ENCODE peak calls at places on chromosomes 3 and 15, in four cellular contexts. I is A549, E is K562, S is GM12878. Z is an unnamed sample.

GRCh38 chr15:58587481-58587880 is 155.7 kb downstream of the LIPC start:
- DNase-seq in I (no peak), E (no peak), S (no peak), Z (peak)

GRCh38 chr15:99955181-99955525 is 221.9 kb upstream of the LYSMD4 start:
- DNase-seq in I (no peak), E (no peak), S (no peak), Z (no peak)

GRCh38 chr15:40932146-40932545 is 3.0 kb downstream of the DLL4 start:
- DNase-seq in I (no peak), E (no peak), S (no peak), Z (no peak)

GRCh38 chr3:64163755-64164148 is 61.5 kb downstream of the PRICKLE2 start:
- DNase-seq in I (no peak), E (no peak), S (peak), Z (peak)

GRCh38 chr15:27358751-27359434 is 387.9 kb downstream of the GABRG3 start:
- DNase-seq in I (no peak), E (peak), S (no peak), Z (no peak)

GRCh38 chr3:180698760-180699270 is 19.5 kb upstream of the CCDC39 start:
- DNase-seq in I (no peak), E (no peak), S (no peak), Z (no peak)

GRCh38 chr15:77628010-77628409 is 4.7 kb downstream of the LINGO1 start:
- DNase-seq in I (no peak), E (no peak), S (no peak), Z (no peak)

GRCh38 chr3:126525853-126526667 is 2.1 kb downstream of the CHST13 start:
- DNase-seq in I (no peak), E (no peak), S (no peak), Z (no peak)

GRCh38 chr3:53264718-53265117 is 8.9 kb upstream of the TKT start:
- DNase-seq in I (no peak), E (no peak), S (no peak), Z (no peak)

GRCh38 chr3:94115482-94115881 is 52.6 kb downstream of the NSUN3 start:
- DNase-seq in I (no peak), E (no peak), S (no peak), Z (peak)

GRCh38 chr3:187974857-187975257 is 179.1 kb upstream of the LPP start:
- DNase-seq in I (no peak), E (no peak), S (no peak), Z (no peak)

GRCh38 chr15:62287066-62287857 is 122.2 kb upstream of the C2CD4B start:
- DNase-seq in I (no peak), E (no peak), S (no peak), Z (peak)

GRCh38 chr3:100912976-100913375 is 80.2 kb downstream of the ABI3BP start:
- DNase-seq in I (no peak), E (no peak), S (no peak), Z (no peak)

GRCh38 chr3:183385698-183386590 is 42.5 kb downstream of the MCF2L2 start:
- DNase-seq in I (peak), E (peak), S (no peak), Z (peak)

GRCh38 chr3:184620101-184620798 is 58.7 kb downstream of the EPHB3 start:
- DNase-seq in I (no peak), E (no peak), S (no peak), Z (peak)

GRCh38 chr3:42114130-42114529 is 23.0 kb downstream of the TRAK1 start:
- DNase-seq in I (no peak), E (no peak), S (no peak), Z (no peak)

GRCh38 chr15:77527164-77527778 is 105.4 kb downstream of the LINGO1 start:
- DNase-seq in I (no peak), E (peak), S (no peak), Z (peak)

GRCh38 chr3:56590814-56591213 is 33.8 kb downstream of the CCDC66 start:
- DNase-seq in I (no peak), E (no peak), S (no peak), Z (peak)

GRCh38 chr3:147493666-147494065 is 84.5 kb downstream of the ZIC1 start:
- DNase-seq in I (no peak), E (no peak), S (no peak), Z (no peak)

GRCh38 chr3:108552267-108553159 is 36.7 kb downstream of the CIP2A start:
- DNase-seq in I (peak), E (no peak), S (no peak), Z (peak)

GRCh38 chr3:71226565-71227281 is 356.8 kb downstream of the FOXP1 start:
- DNase-seq in I (no peak), E (peak), S (peak), Z (peak)

GRCh38 chr3:65619391-65620298 is 419.1 kb downstream of the MAGI1 start:
- DNase-seq in I (no peak), E (no peak), S (no peak), Z (peak)

GRCh38 chr3:73656241-73656890 is 31.6 kb upstream of the PDZRN3 start:
- DNase-seq in I (no peak), E (no peak), S (no peak), Z (peak)

GRCh38 chr3:73653877-73654276 is 29.1 kb upstream of the PDZRN3 start:
- DNase-seq in I (no peak), E (no peak), S (no peak), Z (peak)

GRCh38 chr3:73663495-73663894 is 38.8 kb upstream of the PDZRN3 start:
- DNase-seq in I (no peak), E (no peak), S (no peak), Z (no peak)

GRCh38 chr3:73661262-73661661 is 36.5 kb upstream of the PDZRN3 start:
- DNase-seq in I (no peak), E (no peak), S (no peak), Z (peak)

DNA sequence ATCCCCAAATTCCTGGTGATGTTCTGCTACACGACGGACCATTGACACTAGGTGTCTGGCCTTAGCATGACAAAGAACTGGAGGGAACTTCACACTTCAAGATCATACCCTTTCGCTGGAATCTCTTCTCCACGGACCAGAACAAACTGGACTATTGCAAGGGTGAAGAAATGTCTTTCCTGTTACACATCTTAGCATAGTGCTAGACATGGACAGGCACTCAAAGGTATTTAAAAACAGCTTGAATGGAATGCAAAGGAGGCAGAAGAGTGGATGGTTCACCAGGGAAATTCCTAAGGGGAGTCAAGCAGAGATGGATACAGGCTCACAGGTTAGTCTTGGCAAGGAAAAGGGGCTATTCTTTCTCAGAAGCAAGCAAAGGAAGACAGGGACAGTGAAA is 33.5 kb upstream of the PDZRN3 start:
- DNase-seq in I (no peak), E (no peak), S (no peak), Z (no peak)
- TF ChIP-seq RFX5 in I (no peak), E (no peak), S (no peak), Z (no peak)

GRCh38 chr3:193905993-193906396 is 230.0 kb upstream of the HES1 start:
- DNase-seq in I (no peak), E (no peak), S (no peak), Z (no peak)
- TF ChIP-seq ELK1 in I (no peak), E (no peak), S (no peak), Z (no peak)

DNA sequence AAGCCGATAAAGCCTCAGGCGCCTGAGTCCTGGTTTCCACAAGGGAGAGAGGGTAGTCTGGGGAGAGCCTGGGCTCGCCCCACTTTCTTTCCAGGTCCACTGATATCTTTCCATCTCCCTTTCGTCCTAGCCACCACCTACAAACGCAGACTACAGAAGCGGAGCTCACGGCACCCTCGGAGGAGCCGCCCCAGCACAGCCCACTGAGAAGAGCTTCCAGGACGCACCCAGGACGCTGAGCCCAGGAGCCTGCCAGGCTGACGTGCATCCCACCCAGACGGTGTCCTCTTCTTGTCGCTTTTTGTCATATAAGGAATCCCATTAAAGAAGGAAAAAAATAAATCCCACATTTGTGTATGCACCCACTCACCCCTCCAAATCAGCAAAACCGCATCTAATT is 21.1 kb downstream of the HAPLN3 start:
- DNase-seq in I (no peak), E (no peak), S (no peak), Z (no peak)
- TF ChIP-seq USF2 in I (no peak), E (no peak), S (no peak), Z (no peak)

DNA sequence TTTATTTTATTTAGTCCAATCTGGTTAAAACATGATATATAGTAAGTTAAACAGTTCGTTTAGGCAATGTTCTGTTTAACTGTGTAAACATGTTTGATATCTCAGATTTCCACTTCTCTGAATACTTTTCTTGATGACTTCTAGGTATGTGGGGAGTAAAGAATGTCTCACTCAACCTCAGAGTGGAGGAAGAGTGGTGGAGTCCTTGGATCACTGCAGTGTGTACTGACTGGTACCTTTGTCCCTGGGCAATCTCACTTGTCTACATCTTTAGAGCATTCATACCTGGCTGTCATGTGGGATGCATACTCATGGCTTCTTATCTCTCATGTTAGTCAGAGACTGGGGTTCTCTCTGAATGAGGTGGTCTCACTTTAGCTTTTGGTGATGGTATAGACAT is 15.6 kb downstream of the GADL1 start:
- DNase-seq in I (no peak), E (no peak), S (no peak), Z (no peak)
- TF ChIP-seq RFX5 in I (no peak), E (no peak), S (no peak), Z (no peak)

GRCh38 chr3:72782521-72782920 is 65.7 kb downstream of the SHQ1 start:
- DNase-seq in I (no peak), E (no peak), S (no peak), Z (no peak)
- TF ChIP-seq ELK1 in I (no peak), E (no peak), S (no peak), Z (no peak)

Z was measured in IMR-90.